ENCODE peak calls at places on chromosomes 2 and 18, in four cellular contexts. H, G, F and N are unnamed samples.

GRCh38 chr2:201216918-201217317 is 34.0 kb downstream of the CASP10 start:
- DNase-seq in G (no peak), F (no peak), H (no peak), N (no peak)

GRCh38 chr2:3625186-3625585 is 30.3 kb downstream of the COLEC11 start:
- DNase-seq in H (no peak), G (no peak), F (peak), N (peak)

GRCh38 chr2:102677219-102678215 is 58.2 kb downstream of the SLC9A2 start:
- DNase-seq in G (no peak), F (no peak), H (no peak), N (no peak)

GRCh38 chr2:127048969-127049897 is 57.7 kb downstream of the BIN1 start:
- DNase-seq in G (no peak), F (no peak), H (no peak), N (peak)

GRCh38 chr2:32061973-32062861 is 1.1 kb upstream of the SPAST start:
- DNase-seq in H (peak), G (peak), F (peak), N (peak)

GRCh38 chr2:56448999-56449431 is 265.2 kb downstream of the CCDC85A start:
- DNase-seq in H (no peak), F (no peak), G (no peak), N (no peak)

GRCh38 chr18:38301621-38302020 is 736.0 kb upstream of the CELF4 start:
- DNase-seq in F (no peak), H (no peak), G (peak), N (no peak)

GRCh38 chr18:78445880-78446279 is 533.7 kb upstream of the SALL3 start:
- DNase-seq in G (no peak), F (no peak), H (no peak), N (no peak)

GRCh38 chr2:18498531-18498930 is 61.9 kb downstream of the RDH14 start:
- DNase-seq in F (no peak), H (no peak), G (peak), N (no peak)

GRCh38 chr2:669323-669722 is 7.9 kb downstream of the TMEM18 start:
- DNase-seq in F (no peak), H (no peak), G (peak), N (no peak)

GRCh38 chr2:113795405-113795920 is 39.0 kb upstream of the SLC35F5 start:
- DNase-seq in H (no peak), G (peak), F (no peak), N (no peak)

GRCh38 chr2:35548171-35548570 is 807.4 kb upstream of the CRIM1 start:
- DNase-seq in F (no peak), H (no peak), G (peak), N (no peak)

GRCh38 chr18:79856119-79857080 is 58.7 kb downstream of the KCNG2 start:
- DNase-seq in F (peak), G (peak), H (peak), N (no peak)

GRCh38 chr2:186614373-186614772 is 24.5 kb downstream of the ITGAV start:
- DNase-seq in G (no peak), F (no peak), H (no peak), N (no peak)

GRCh38 chr2:121345101-121345500 is 60.1 kb upstream of the TFCP2L1 start:
- DNase-seq in F (no peak), G (no peak), H (no peak), N (no peak)

GRCh38 chr2:97963880-97964279 is 31.9 kb downstream of the TMEM131 start:
- DNase-seq in H (no peak), G (no peak), F (no peak), N (no peak)

GRCh38 chr2:64401501-64401880 is 52.5 kb upstream of the LGALSL start:
- DNase-seq in F (no peak), H (peak), G (no peak), N (no peak)

GRCh38 chr18:62325806-62326645 is 916 bp downstream of the TNFRSF11A start:
- DNase-seq in H (peak), F (no peak), G (peak), N (peak)

GRCh38 chr2:56369316-56369715 is 185.5 kb downstream of the CCDC85A start:
- DNase-seq in G (peak), H (no peak), F (no peak), N (no peak)

GRCh38 chr2:36366491-36367120 is 11.0 kb downstream of the CRIM1 start:
- DNase-seq in F (no peak), G (peak), H (no peak), N (no peak)

GRCh38 chr18:36376361-36376760 is 78.8 kb downstream of the FHOD3 start:
- DNase-seq in H (no peak), F (no peak), G (peak), N (no peak)

GRCh38 chr2:4381049-4381448 is 677.7 kb downstream of the DCDC2C start:
- DNase-seq in H (no peak), G (no peak), F (no peak), N (no peak)

DNA sequence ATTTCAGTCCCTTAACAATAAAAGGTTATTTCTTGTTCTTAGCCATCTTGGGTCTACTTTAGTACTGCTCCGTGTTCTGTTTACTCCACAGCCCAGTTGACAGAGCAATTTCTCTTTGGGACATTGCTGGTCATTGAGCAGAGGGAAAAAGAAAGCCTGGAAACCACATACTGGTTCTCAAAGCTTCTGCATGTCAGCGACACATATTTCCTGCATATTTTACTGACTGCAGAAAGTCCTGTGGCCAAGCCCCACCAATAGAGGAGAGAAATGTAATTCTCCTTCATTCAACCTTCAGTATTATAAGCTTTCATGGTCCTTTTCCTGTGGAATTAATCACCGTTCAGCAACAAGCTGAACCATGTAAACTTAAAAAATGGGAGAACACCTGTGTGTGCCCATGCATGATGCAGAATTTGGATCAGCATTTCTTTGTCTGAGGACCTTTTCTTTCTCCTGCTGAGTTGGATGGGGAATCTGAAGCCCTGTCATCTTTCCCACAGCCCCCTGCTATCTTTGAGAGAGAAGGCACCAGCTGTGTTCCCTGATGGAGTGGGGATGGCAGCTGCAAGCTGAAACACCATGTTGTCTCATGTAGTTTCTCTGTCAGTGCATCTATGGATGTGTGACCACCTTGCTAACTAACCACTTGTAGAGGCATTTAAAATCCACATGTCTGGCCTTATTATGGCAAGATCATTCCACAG is 431.6 kb downstream of the MEIS1 start:
- DNase-seq in H (no peak), G (no peak), F (no peak), N (no peak)
- H3K4me3 ChIP-seq in H (no peak), G (no peak), F (no peak), N (no peak)

GRCh38 chr2:101231937-101232336 is 20.7 kb upstream of the CNOT11 start:
- DNase-seq in G (no peak), F (no peak), H (no peak), N (no peak)
- H3K4me3 ChIP-seq in G (no peak), F (no peak), H (no peak), N (no peak)

GRCh38 chr18:12990662-12990976 is 543 bp upstream of the CEP192 start:
- DNase-seq in G (no peak), F (no peak), H (no peak), N (no peak)
- H3K4me3 ChIP-seq in G (peak), F (peak), H (peak), N (peak)

GRCh38 chr2:189561371-189561948 is 19.1 kb downstream of the SLC40A1 start:
- DNase-seq in F (no peak), H (no peak), G (no peak), N (no peak)

GRCh38 chr2:189560273-189560586 is 20.4 kb downstream of the SLC40A1 start:
- DNase-seq in H (no peak), G (no peak), F (no peak), N (no peak)

GRCh38 chr2:189558516-189559263 is 21.9 kb downstream of the SLC40A1 start:
- DNase-seq in G (no peak), H (no peak), F (no peak), N (no peak)

GRCh38 chr2:189557373-189557772 is 23.2 kb downstream of the SLC40A1 start:
- DNase-seq in F (no peak), H (no peak), G (no peak), N (no peak)

DNA sequence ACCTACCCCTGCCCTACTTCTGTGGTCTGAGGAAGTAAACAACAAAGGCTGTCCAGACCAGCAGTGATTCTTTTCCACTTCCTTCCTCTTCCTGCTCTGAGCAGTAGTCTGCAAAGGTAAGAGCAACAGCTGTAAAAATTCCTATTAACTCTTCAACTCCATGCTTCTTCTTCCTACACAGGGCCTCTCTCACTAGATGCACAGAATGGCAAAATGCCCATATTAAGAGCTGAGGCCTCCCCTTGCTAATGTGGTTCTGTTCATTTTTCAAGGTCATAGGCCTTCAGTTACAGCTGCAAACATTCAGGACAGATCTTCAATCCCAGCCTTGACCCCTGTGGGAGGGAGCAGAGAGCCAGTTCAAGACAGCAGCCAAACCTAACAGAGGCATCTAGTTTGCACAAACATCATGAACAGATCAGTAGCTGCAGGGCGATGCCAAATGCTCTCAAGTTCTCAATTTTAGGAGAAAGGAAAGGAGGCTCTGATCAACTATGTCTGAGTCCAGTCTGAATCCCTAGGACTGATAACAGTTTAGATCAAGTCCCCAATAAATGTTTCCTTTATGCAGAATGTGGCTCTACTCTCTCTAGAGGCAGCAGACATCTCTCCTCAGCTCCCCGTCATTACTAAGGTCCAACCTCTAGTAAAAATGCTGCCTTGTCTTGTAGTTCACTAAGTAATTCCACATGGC is 20.9 kb downstream of the SLC40A1 start:
- DNase-seq in H (no peak), G (peak), F (no peak), N (peak)
- H3K4me3 ChIP-seq in H (no peak), G (no peak), F (no peak), N (no peak)

GRCh38 chr2:65820454-65820853 is 388.1 kb upstream of the SPRED2 start:
- DNase-seq in H (no peak), G (no peak), F (no peak), N (no peak)
- H3K4me3 ChIP-seq in H (no peak), G (no peak), F (no peak), N (no peak)

DNA sequence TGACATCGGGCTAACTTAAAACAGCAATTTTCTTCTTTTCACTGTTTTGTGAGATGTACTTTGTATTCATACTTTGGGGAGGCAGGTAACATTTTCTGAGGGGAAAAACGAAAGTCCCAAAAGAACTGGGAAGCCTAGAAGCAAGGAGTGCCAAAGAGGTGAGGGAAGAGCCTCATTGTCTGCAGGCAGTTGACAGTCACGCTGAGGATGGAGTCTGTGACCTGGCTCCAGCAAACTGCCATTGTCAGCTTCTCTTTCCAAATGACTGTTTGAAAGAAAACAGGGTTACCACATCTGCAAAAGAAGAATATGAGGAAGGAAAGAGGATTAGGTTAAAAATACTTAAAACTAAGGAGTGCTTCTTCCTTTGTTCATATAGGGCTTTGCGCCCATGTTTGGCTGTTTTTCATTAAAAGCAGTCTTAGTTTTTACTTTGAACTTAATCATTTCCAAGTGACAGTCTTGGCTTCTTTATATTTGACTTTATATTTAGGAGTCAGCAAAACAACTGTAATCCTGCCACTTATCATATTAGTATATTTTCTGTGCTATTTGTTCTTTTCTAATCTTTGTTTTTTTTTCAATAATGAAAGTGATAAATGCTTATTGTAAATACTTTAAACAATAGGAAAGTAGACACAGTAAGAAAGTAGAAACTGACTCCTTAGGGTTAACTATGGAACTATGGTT is 35.0 kb downstream of the CERS6 start:
- DNase-seq in G (no peak), H (no peak), F (no peak), N (peak)
- H3K4me3 ChIP-seq in G (peak), H (no peak), F (no peak), N (no peak)

GRCh38 chr2:10041711-10042110 is 1.6 kb upstream of the KLF11 start:
- DNase-seq in H (no peak), G (no peak), F (no peak), N (no peak)
- H3K4me3 ChIP-seq in H (no peak), G (no peak), F (peak), N (no peak)

DNA sequence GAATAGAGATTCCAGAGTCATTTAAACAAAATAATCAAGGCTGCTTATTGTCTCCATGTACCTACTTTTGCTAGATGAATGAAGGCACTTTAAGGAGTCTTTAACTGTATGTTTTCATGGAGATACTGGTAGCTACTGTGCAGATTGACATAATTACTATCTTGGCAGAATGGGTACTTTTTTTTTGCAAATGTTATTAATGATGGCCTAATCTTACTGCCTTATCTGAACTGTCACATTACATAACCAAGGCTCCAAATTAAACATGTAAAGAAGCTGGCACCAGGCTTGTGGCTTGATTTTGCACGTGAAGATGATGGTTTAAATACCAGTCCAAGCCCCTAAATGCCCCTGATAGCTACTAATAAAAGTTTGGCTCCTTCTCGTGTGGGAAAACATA is 4.0 kb downstream of the TRIB2 start:
- DNase-seq in G (no peak), H (no peak), F (no peak), N (no peak)
- H3K4me3 ChIP-seq in G (peak), H (peak), F (peak), N (peak)

GRCh38 chr2:27716301-27717069 is 52.8 kb downstream of the SLC4A1AP start:
- DNase-seq in F (no peak), H (peak), G (no peak), N (no peak)
- H3K4me3 ChIP-seq in F (peak), H (peak), G (no peak), N (peak)